ENCODE peak calls at places on chromosomes 1 and 21, in ten cellular contexts. I, Z, H, V, E, M, X, N, R and U are unnamed samples.

GRCh38 chr1:11500881-11501280 is 21.9 kb downstream of the DISP3 start:
- DNase-seq in V (no peak), Z (no peak), X (no peak), H (no peak), E (no peak), I (no peak), R (no peak), M (no peak), N (no peak), U (no peak)

GRCh38 chr1:224780736-224781135 is 148.7 kb upstream of the DNAH14 start:
- DNase-seq in E (no peak), V (no peak), N (no peak), H (no peak), X (no peak), I (no peak), M (no peak), Z (no peak), R (no peak), U (no peak)

GRCh38 chr1:45493116-45493697 is 2.2 kb upstream of the TESK2 start:
- DNase-seq in I (no peak), N (peak), M (no peak), X (peak), R (no peak), H (peak), Z (peak), V (no peak), E (peak), U (peak)

GRCh38 chr1:153422450-153423068 is 6.2 kb downstream of the S100A7A start:
- DNase-seq in H (peak), V (no peak), R (peak), M (peak), Z (peak), I (no peak), N (peak), E (peak), X (peak), U (peak)

GRCh38 chr1:207088731-207089626 is at the start of gene C4BPB:
- DNase-seq in M (no peak), Z (no peak), N (peak), H (no peak), V (no peak), I (no peak), R (no peak), X (no peak), E (no peak), U (no peak)

GRCh38 chr1:18110968-18111367 is 3.4 kb downstream of the IGSF21 start:
- DNase-seq in M (no peak), R (peak), H (no peak), N (no peak), E (no peak), Z (no peak), I (no peak), X (no peak), V (no peak), U (no peak)

GRCh38 chr1:161139765-161140164 is 7.3 kb upstream of the DEDD start:
- DNase-seq in V (no peak), M (no peak), H (peak), Z (peak), E (peak), I (no peak), N (peak), R (no peak), X (peak), U (peak)

GRCh38 chr1:154353460-154353904 is 28.2 kb downstream of the ATP8B2 start:
- DNase-seq in Z (peak), N (peak), X (no peak), H (peak), R (no peak), E (peak), I (no peak), V (no peak), M (no peak), U (peak)

GRCh38 chr1:10973956-10974881 is 38.2 kb upstream of the TARDBP start:
- DNase-seq in I (no peak), N (no peak), Z (no peak), V (no peak), M (no peak), E (peak), H (no peak), X (no peak), R (no peak), U (no peak)

GRCh38 chr1:6162773-6163172 is 17.3 kb downstream of the CHD5 start:
- DNase-seq in R (no peak), M (no peak), Z (no peak), N (no peak), V (no peak), H (no peak), X (no peak), E (no peak), I (no peak), U (no peak)

GRCh38 chr1:211514030-211514754 is 22.2 kb upstream of the RD3 start:
- DNase-seq in N (peak), M (peak), X (peak), V (peak), R (peak), Z (peak), H (peak), E (peak), I (peak), U (peak)

GRCh38 chr1:69246721-69247120 is 321.0 kb upstream of the LRRC7 start:
- DNase-seq in N (no peak), R (no peak), X (no peak), I (no peak), Z (no peak), V (no peak), H (no peak), E (no peak), M (no peak), U (no peak)

GRCh38 chr1:30929135-30929889 is 20.8 kb upstream of the SDC3 start:
- DNase-seq in N (peak), X (peak), Z (peak), I (no peak), E (peak), M (no peak), H (peak), V (no peak), R (no peak), U (peak)

GRCh38 chr1:66206563-66207154 is 327.3 kb upstream of the SGIP1 start:
- DNase-seq in X (no peak), M (no peak), R (no peak), Z (peak), E (no peak), H (no peak), N (peak), V (no peak), I (no peak), U (no peak)

GRCh38 chr1:203170625-203171330 is 4.8 kb downstream of the MYBPH start:
- DNase-seq in E (no peak), Z (peak), H (no peak), R (no peak), X (peak), M (no peak), I (no peak), N (no peak), V (no peak), U (no peak)

GRCh38 chr21:41142051-41142795 is 25.7 kb upstream of the BACE2 start:
- DNase-seq in N (no peak), R (no peak), Z (peak), X (no peak), I (no peak), E (peak), M (no peak), V (peak), H (no peak), U (no peak)

GRCh38 chr1:199723557-199723956 is 304.0 kb upstream of the NR5A2 start:
- DNase-seq in E (peak), N (no peak), X (no peak), Z (peak), V (no peak), R (no peak), M (no peak), H (no peak), I (no peak), U (no peak)

GRCh38 chr1:117620440-117620839 is 14.6 kb downstream of the TENT5C start:
- DNase-seq in H (no peak), R (no peak), X (no peak), Z (no peak), I (no peak), N (no peak), V (no peak), E (no peak), M (no peak), U (no peak)

GRCh38 chr1:117622726-117623125 is 16.9 kb downstream of the TENT5C start:
- DNase-seq in N (no peak), M (no peak), R (no peak), H (no peak), V (no peak), I (no peak), E (no peak), Z (no peak), X (no peak), U (no peak)

GRCh38 chr1:117623141-117623540 is 17.3 kb downstream of the TENT5C start:
- DNase-seq in M (no peak), X (no peak), R (no peak), V (no peak), I (no peak), N (no peak), Z (no peak), E (no peak), H (no peak), U (no peak)

GRCh38 chr1:117621316-117621715 is 15.5 kb downstream of the TENT5C start:
- DNase-seq in E (no peak), X (no peak), M (no peak), Z (no peak), H (no peak), V (no peak), I (no peak), N (no peak), R (no peak), U (no peak)

DNA sequence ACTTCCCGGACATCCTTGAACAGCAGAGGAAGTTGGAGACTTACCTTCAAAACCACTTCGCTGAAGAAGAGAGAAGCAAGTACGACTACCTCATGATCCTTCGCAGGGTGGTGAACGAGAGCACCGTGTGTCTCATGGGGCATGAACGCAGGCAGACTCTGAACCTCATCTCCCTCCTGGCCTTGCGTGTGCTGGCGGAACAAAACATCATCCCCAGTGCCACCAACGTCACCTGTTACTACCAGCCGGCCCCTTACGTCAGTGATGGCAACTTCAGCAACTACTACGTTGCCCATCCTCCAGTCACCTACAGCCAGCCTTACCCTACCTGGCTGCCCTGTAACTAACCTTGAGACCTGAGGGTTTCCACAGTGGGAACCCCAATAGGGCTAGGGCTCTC is 17.9 kb downstream of the TENT5C start:
- DNase-seq in V (no peak), I (no peak), E (no peak), R (no peak), N (no peak), H (no peak), M (no peak), X (no peak), Z (no peak), U (no peak)
- H3K4me3 ChIP-seq in V (no peak), I (no peak), E (no peak), R (no peak), N (no peak), H (no peak), M (no peak), X (no peak), Z (no peak), U (no peak)

GRCh38 chr1:241627453-241628329 is 12.5 kb downstream of the CHML start:
- DNase-seq in R (no peak), E (peak), M (no peak), N (no peak), X (peak), Z (peak), H (peak), I (no peak), V (peak), U (peak)
- H3K4me3 ChIP-seq in R (no peak), E (no peak), M (peak), N (no peak), X (no peak), Z (no peak), H (peak), I (no peak), V (no peak), U (no peak)

GRCh38 chr21:34988625-34989024 is 60.5 kb downstream of the RUNX1 start:
- DNase-seq in H (no peak), X (peak), I (no peak), N (no peak), R (no peak), V (no peak), M (no peak), E (no peak), Z (no peak), U (no peak)

GRCh38 chr21:34987673-34988072 is 61.4 kb downstream of the RUNX1 start:
- DNase-seq in H (no peak), X (no peak), E (no peak), V (no peak), M (no peak), Z (no peak), R (no peak), N (no peak), I (no peak), U (no peak)

GRCh38 chr21:34984356-34984755 is 64.7 kb downstream of the RUNX1 start:
- DNase-seq in H (no peak), N (no peak), M (no peak), E (no peak), X (no peak), I (no peak), V (no peak), R (no peak), Z (no peak), U (no peak)

GRCh38 chr21:34988139-34988538 is 61.0 kb downstream of the RUNX1 start:
- DNase-seq in E (peak), I (no peak), M (no peak), N (no peak), Z (no peak), V (no peak), X (no peak), R (no peak), H (no peak), U (no peak)

GRCh38 chr21:34986561-34987533 is 62.3 kb downstream of the RUNX1 start:
- DNase-seq in Z (peak), E (peak), I (peak), N (no peak), M (peak), R (no peak), H (no peak), V (peak), X (no peak), U (peak)
- H3K4me3 ChIP-seq in Z (no peak), E (no peak), I (no peak), N (no peak), M (peak), R (no peak), H (no peak), V (no peak), X (no peak), U (peak)

DNA sequence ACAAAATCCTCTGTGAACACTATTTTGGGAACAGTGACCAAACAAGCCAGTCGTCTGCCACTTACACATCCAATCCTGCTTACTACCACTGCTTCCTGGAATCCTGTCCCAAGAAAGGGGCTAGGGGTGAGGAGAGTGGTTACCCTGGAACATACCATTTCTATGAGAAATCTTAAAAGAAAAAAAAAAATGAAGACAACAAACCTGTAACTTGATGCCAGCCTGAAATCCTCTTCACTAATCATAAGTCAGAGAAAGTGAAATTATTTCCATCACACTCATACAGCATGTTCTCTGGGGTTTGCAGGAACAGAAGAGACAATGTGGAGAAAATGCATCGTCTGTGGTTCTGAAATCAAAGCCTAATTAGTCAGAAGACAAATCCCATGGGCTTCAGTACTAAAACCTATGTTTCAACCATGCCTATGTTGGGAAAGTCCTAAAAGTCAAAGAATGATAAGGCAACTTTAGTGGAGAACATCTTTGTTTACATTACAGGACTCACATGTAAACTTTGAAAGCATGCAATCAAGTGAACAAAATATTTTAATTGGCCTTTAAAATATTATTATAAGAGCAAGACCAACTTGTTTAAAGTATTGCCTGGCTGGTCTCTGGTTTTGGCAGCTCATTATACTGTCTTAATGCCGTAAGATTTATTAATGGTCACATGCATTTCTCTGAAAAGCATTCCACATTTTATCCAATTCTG is 220.7 kb downstream of the LTN1 start:
- DNase-seq in E (peak), M (no peak), H (no peak), X (no peak), Z (peak), V (peak), R (no peak), I (no peak), N (no peak), U (no peak)
- H3K4me3 ChIP-seq in E (no peak), M (no peak), H (no peak), X (no peak), Z (no peak), V (no peak), R (no peak), I (no peak), N (no peak), U (no peak)

DNA sequence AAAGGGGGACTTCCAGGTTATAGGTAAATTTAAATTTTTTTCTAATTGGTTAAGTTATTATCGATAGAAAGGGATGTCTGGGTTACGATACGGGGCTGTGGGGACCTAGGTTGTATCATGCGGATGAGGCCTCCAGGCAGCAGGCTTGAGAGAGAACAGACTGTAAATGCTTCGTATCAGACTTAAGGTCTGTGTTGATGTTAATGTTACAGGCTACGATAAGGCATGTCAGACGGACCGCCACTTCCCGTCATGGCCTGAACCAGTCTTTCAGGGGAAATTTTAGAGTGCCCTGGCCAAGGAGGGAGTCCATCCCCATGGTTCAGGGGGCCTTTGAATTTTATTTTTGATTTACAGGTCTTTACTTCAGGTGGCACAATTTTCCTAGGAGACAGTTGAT is 16.7 kb downstream of the ABCG1 start:
- DNase-seq in R (no peak), N (no peak), V (no peak), E (no peak), X (no peak), M (no peak), Z (no peak), H (no peak), I (no peak), U (no peak)
- H3K4me3 ChIP-seq in R (peak), N (no peak), V (no peak), E (no peak), X (no peak), M (no peak), Z (no peak), H (peak), I (no peak), U (no peak)

GRCh38 chr1:15308621-15309027 is 61.6 kb downstream of the FHAD1 start:
- DNase-seq in V (no peak), Z (no peak), M (no peak), R (no peak), X (peak), H (no peak), N (peak), I (no peak), E (no peak), U (no peak)

GRCh38 chr1:15304708-15305326 is 57.8 kb downstream of the FHAD1 start:
- DNase-seq in H (peak), R (peak), E (peak), Z (peak), V (no peak), I (peak), N (peak), X (peak), M (peak), U (peak)

GRCh38 chr1:15308135-15308534 is 61.1 kb downstream of the FHAD1 start:
- DNase-seq in V (no peak), I (no peak), R (no peak), N (no peak), E (no peak), M (no peak), X (no peak), Z (no peak), H (no peak), U (no peak)

GRCh38 chr1:15303912-15304311 is 56.9 kb downstream of the FHAD1 start:
- DNase-seq in I (no peak), E (no peak), M (no peak), R (no peak), V (no peak), H (no peak), N (no peak), Z (no peak), X (peak), U (no peak)

GRCh38 chr1:15305366-15305765 is 58.3 kb downstream of the FHAD1 start:
- DNase-seq in R (no peak), X (peak), I (no peak), N (no peak), Z (peak), M (no peak), E (peak), V (no peak), H (no peak), U (no peak)
- H3K4me3 ChIP-seq in R (no peak), X (no peak), I (no peak), N (no peak), Z (no peak), M (no peak), E (no peak), V (peak), H (no peak), U (no peak)